ENCODE peak calls at places on chromosome 21, in eight cellular contexts. M, V, K, Z, D, H, T and F are unnamed samples.

GRCh38 chr21:41707231-41707988 is 59.4 kb downstream of the RIPK4 start:
- DNase-seq in M (no peak), V (no peak), K (no peak), Z (no peak), D (peak), H (peak), T (no peak), F (no peak)

GRCh38 chr21:31780944-31781343 is 49.0 kb upstream of the SCAF4 start:
- DNase-seq in M (no peak), V (peak), K (no peak), Z (no peak), D (peak), H (peak), T (no peak), F (no peak)

GRCh38 chr21:45078877-45079281 is 4.5 kb downstream of the ADARB1 start:
- DNase-seq in M (no peak), V (no peak), K (no peak), Z (peak), D (no peak), H (no peak), T (no peak), F (no peak)

GRCh38 chr21:44880762-44881585 is 7.5 kb upstream of the PTTG1IP start:
- DNase-seq in M (no peak), V (no peak), K (no peak), Z (no peak), D (no peak), H (peak), T (no peak), F (peak)

GRCh38 chr21:31612889-31613785 is 46.4 kb upstream of the SOD1 start:
- DNase-seq in M (no peak), V (no peak), K (no peak), Z (no peak), D (no peak), H (peak), T (no peak), F (no peak)

GRCh38 chr21:15667010-15667409 is 62.8 kb upstream of the USP25 start:
- DNase-seq in M (no peak), V (no peak), K (no peak), Z (no peak), D (no peak), H (peak), T (no peak), F (no peak)

GRCh38 chr21:35390013-35390776 is 341.1 kb upstream of the RUNX1 start:
- DNase-seq in M (no peak), V (no peak), K (no peak), Z (no peak), D (peak), H (peak), T (no peak), F (no peak)

GRCh38 chr21:45982758-45983731 is 1.5 kb downstream of the COL6A1 start:
- DNase-seq in M (peak), V (no peak), K (no peak), Z (no peak), D (no peak), H (no peak), T (no peak), F (no peak)

GRCh38 chr21:33273044-33273443 is 6.9 kb downstream of the IL10RB start:
- DNase-seq in M (no peak), V (no peak), K (no peak), Z (no peak), D (no peak), H (no peak), T (no peak), F (no peak)

GRCh38 chr21:44898851-44899767 is 21.6 kb downstream of the ITGB2 start:
- DNase-seq in M (no peak), V (no peak), K (no peak), Z (no peak), D (no peak), H (no peak), T (no peak), F (no peak)

GRCh38 chr21:31349208-31349607 is 5.1 kb upstream of the TIAM1 start:
- DNase-seq in M (no peak), V (no peak), K (no peak), Z (no peak), D (no peak), H (no peak), T (no peak), F (no peak)

GRCh38 chr21:38807481-38807880 is 1.8 kb downstream of the ETS2 start:
- DNase-seq in M (no peak), V (no peak), K (no peak), Z (no peak), D (no peak), H (no peak), T (no peak), F (no peak)

GRCh38 chr21:42616366-42617340 is 36.8 kb upstream of the PDE9A start:
- DNase-seq in M (no peak), V (no peak), K (no peak), Z (peak), D (no peak), H (no peak), T (no peak), F (no peak)

GRCh38 chr21:41348434-41348833 is 13.4 kb upstream of the MX2 start:
- DNase-seq in M (no peak), V (no peak), K (no peak), Z (no peak), D (no peak), H (no peak), T (no peak), F (no peak)

GRCh38 chr21:26293291-26293946 is 122.8 kb upstream of the APP start:
- DNase-seq in M (no peak), V (no peak), K (no peak), Z (no peak), D (no peak), H (no peak), T (no peak), F (no peak)

GRCh38 chr21:27315373-27315772 is 348.5 kb upstream of the ADAMTS5 start:
- DNase-seq in M (no peak), V (no peak), K (no peak), Z (no peak), D (no peak), H (no peak), T (no peak), F (no peak)

GRCh38 chr21:26806734-26807372 is 38.4 kb downstream of the ADAMTS1 start:
- DNase-seq in M (no peak), V (no peak), K (no peak), Z (no peak), D (no peak), H (peak), T (no peak), F (no peak)

GRCh38 chr21:33751120-33751519 is 108.8 kb downstream of the ITSN1 start:
- DNase-seq in M (no peak), V (no peak), K (no peak), Z (no peak), D (no peak), H (no peak), T (no peak), F (no peak)

GRCh38 chr21:16241500-16241963 is 511.8 kb downstream of the USP25 start:
- DNase-seq in M (no peak), V (no peak), K (no peak), Z (no peak), D (no peak), H (no peak), T (no peak), F (no peak)

GRCh38 chr21:35199733-35200015 is 150.6 kb upstream of the RUNX1 start:
- DNase-seq in M (no peak), V (no peak), K (no peak), Z (no peak), D (no peak), H (no peak), T (no peak), F (no peak)

GRCh38 chr21:45598109-45598508 is 45.4 kb upstream of the PCBP3 start:
- DNase-seq in M (no peak), V (no peak), K (no peak), Z (no peak), D (no peak), H (no peak), T (no peak), F (no peak)

GRCh38 chr21:45019076-45019886 is 55.1 kb upstream of the ADARB1 start:
- DNase-seq in M (no peak), V (no peak), K (no peak), Z (no peak), D (no peak), H (no peak), T (no peak), F (no peak)

GRCh38 chr21:36260030-36260787 is 59.8 kb upstream of the MORC3 start:
- DNase-seq in M (no peak), V (peak), K (peak), Z (peak), D (peak), H (peak), T (no peak), F (peak)

GRCh38 chr21:33685613-33686197 is 43.4 kb downstream of the ITSN1 start:
- DNase-seq in M (no peak), V (no peak), K (no peak), Z (no peak), D (no peak), H (peak), T (no peak), F (no peak)

GRCh38 chr21:32653326-32653901 is 41.2 kb upstream of the CFAP298 start:
- DNase-seq in M (no peak), V (no peak), K (no peak), Z (peak), D (peak), H (peak), T (no peak), F (no peak)

GRCh38 chr21:25556087-25556486 is 51.2 kb downstream of the MRPL39 start:
- DNase-seq in M (no peak), V (no peak), K (no peak), Z (no peak), D (no peak), H (no peak), T (no peak), F (no peak)

GRCh38 chr21:27134513-27134912 is 167.6 kb upstream of the ADAMTS5 start:
- DNase-seq in M (no peak), V (no peak), K (no peak), Z (no peak), D (no peak), H (no peak), T (no peak), F (no peak)

GRCh38 chr21:44461438-44462089 is 6.3 kb downstream of the LRRC3 start:
- DNase-seq in M (no peak), V (no peak), K (no peak), Z (no peak), D (no peak), H (peak), T (no peak), F (no peak)

GRCh38 chr21:44365967-44366585 is 12.7 kb downstream of the TRPM2 start:
- DNase-seq in M (no peak), V (no peak), K (no peak), Z (no peak), D (no peak), H (no peak), T (no peak), F (no peak)

GRCh38 chr21:46287541-46287940 is 1.4 kb downstream of the YBEY start:
- DNase-seq in M (no peak), V (no peak), K (no peak), Z (no peak), D (no peak), H (no peak), T (no peak), F (no peak)

GRCh38 chr21:43333301-43334062 is 93.4 kb downstream of the SIK1 start:
- DNase-seq in M (peak), V (no peak), K (no peak), Z (no peak), D (peak), H (peak), T (no peak), F (no peak)

GRCh38 chr21:39863111-39863510 is 4.1 kb upstream of the PCP4 start:
- DNase-seq in M (no peak), V (no peak), K (peak), Z (no peak), D (peak), H (peak), T (no peak), F (no peak)

GRCh38 chr21:34883501-34884271 is 165.4 kb downstream of the RUNX1 start:
- DNase-seq in M (no peak), V (no peak), K (no peak), Z (no peak), D (no peak), H (peak), T (no peak), F (no peak)

GRCh38 chr21:17466166-17466565 is 46.7 kb upstream of the CXADR start:
- DNase-seq in M (no peak), V (no peak), K (no peak), Z (no peak), D (peak), H (peak), T (no peak), F (no peak)

GRCh38 chr21:41640756-41641509 is 125.9 kb downstream of the RIPK4 start:
- DNase-seq in M (no peak), V (no peak), K (no peak), Z (no peak), D (no peak), H (peak), T (no peak), F (no peak)

GRCh38 chr21:44046734-44047133 is 34.6 kb downstream of the TRAPPC10 start:
- DNase-seq in M (no peak), V (no peak), K (no peak), Z (no peak), D (no peak), H (no peak), T (no peak), F (no peak)